ENCODE peak calls at places on chromosome 16, in four cellular contexts. Q, G, X and M are unnamed samples.

GRCh38 chr16:58012481-58012880 is 11.3 kb downstream of the USB1 start:
- DNase-seq in G (no peak), X (no peak), Q (no peak), M (no peak)

GRCh38 chr16:30472328-30472942 is at the start of gene ITGAL:
- DNase-seq in G (peak; percentile 27), Q (peak; percentile 24), X (peak; percentile 24), M (no peak)

GRCh38 chr16:23608194-23608593 is 12.1 kb upstream of the NDUFAB1 start:
- DNase-seq in Q (no peak), G (no peak), X (no peak), M (no peak)

GRCh38 chr16:79163666-79164377 is 436.7 kb downstream of the MAF start:
- DNase-seq in G (no peak), Q (no peak), X (no peak), M (no peak)

GRCh38 chr16:77863250-77863649 is 74.9 kb downstream of the VAT1L start:
- DNase-seq in Q (no peak), X (no peak), G (peak; percentile 53), M (no peak)

GRCh38 chr16:19071811-19072777 is 4.7 kb downstream of the COQ7 start:
- DNase-seq in G (peak; percentile 40), Q (peak; percentile 76), X (no peak), M (no peak)

GRCh38 chr16:48609453-48610023 is 442 bp downstream of the N4BP1 start:
- DNase-seq in X (no peak), G (peak; percentile 70), Q (peak; percentile 56), M (no peak)

GRCh38 chr16:53744449-53744848 is 40.5 kb downstream of the FTO start:
- DNase-seq in X (no peak), G (no peak), Q (no peak), M (no peak)

GRCh38 chr16:58732545-58733247 is 1.4 kb downstream of the GOT2 start:
- DNase-seq in X (no peak), G (no peak), Q (no peak), M (no peak)

GRCh38 chr16:57226701-57227621 is 18.1 kb upstream of the ARL2BP start:
- DNase-seq in X (no peak), G (no peak), Q (no peak), M (no peak)

GRCh38 chr16:27301236-27301861 is 12.4 kb upstream of the IL4R start:
- DNase-seq in G (no peak), X (no peak), Q (no peak), M (no peak)

GRCh38 chr16:81005644-81006471 is 827 bp downstream of the CMC2 start:
- DNase-seq in Q (peak; percentile 75), G (peak; percentile 79), X (peak; percentile 61), M (no peak)

GRCh38 chr16:4718466-4718865 is 15.6 kb downstream of the ANKS3 start:
- DNase-seq in X (no peak), Q (no peak), G (no peak), M (no peak)

GRCh38 chr16:78608305-78608776 is 508.9 kb downstream of the WWOX start:
- DNase-seq in X (no peak), G (peak; percentile 6), Q (peak; percentile 28), M (no peak)

GRCh38 chr16:80174416-80174815 is 366.4 kb upstream of the DYNLRB2 start:
- DNase-seq in G (no peak), X (no peak), Q (no peak), M (no peak)

DNA sequence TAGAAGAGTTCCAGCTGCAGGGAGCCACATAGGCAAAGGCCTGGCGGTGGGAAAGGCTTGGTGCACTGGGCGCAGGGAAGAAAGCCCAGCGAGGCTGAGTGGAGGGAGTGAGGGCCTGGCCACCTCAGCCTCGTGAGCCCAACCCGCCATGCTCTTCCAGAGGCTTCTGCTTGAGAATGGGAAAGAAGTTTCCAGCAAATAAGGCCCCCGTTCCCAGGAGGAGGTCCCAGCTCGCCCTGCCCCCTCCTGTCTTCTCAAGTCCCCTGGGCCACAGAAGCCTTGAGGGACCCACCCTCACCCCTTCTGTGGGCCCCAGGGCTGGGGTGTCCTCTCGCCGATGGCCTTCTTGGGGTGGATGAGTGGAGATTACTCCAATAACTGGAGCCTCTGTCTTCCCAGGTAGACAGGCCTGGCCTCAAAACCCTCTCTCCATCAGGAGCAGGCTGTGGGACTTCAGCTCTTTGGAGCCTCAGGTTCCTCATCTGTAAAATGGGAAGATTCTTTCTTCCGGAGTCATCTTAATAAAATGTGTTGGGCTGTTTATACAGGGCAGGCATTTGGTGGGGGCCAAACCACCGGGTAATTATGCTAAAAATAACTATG is 933 bp upstream of the SNN start:
- DNase-seq in Q (no peak), G (no peak), X (no peak), M (no peak)
- H3K4me3 ChIP-seq in Q (peak overlapping the region; percentile 53), G (peak overlapping the region; percentile 53), X (peak overlapping the region; percentile 85), M (peak overlapping the region; percentile 53)

GRCh38 chr16:67280090-67281015 is 1.0 kb downstream of the PLEKHG4 start:
- DNase-seq in X (no peak), Q (no peak), G (no peak), M (no peak)

GRCh38 chr16:67278773-67279295 is 498 bp upstream of the PLEKHG4 start:
- DNase-seq in Q (peak; percentile 20), G (no peak), X (no peak), M (no peak)

GRCh38 chr16:67277294-67277998 is 1.9 kb upstream of the PLEKHG4 start:
- DNase-seq in Q (no peak), X (peak; percentile 81), G (no peak), M (no peak)

GRCh38 chr16:67277999-67278772 is 1.1 kb upstream of the PLEKHG4 start:
- DNase-seq in X (no peak), G (no peak), Q (peak; percentile 32), M (no peak)

DNA sequence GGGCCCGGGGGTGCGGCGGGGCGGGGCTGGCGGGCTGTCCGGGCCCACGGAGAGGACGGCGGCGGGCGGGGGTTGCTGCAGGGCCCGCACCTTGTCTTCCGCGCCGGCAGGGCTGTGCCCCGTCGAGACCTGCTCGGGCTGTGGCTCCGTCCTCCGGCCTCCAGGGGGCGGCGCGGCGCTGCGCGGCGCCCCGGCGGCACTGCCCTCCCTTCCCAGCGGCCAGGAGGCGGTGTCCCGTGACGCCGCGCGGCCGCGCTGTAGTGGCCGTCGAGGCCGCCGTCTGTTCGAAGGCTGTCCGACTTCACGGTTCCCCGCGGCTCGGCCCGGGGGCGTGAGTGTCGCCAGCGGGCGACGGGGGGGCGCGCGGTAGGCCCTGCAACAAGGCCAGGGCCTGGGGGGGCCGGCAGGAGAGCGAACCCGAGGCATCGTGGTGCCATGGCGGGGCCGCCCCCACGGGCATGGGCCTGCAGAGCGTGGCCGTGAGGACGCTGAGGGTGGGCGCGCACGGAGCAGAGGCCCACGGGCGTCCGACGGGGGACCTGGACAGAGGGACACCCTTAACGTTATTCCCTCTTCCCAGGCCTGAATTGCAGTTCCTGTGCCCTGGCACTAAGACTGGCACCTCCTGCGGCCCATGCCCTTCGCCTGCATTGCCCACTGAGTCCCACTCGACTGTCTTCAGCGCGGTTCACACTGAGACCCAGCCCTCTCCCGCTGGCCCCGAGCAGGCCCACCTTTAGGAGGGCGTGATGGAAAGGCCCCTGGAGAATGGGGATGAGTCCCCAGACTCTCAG is at the start of gene PLEKHG4:
- DNase-seq in X (peak; percentile 61), G (peak; percentile 62), Q (peak; percentile 75), M (no peak)
- TF ChIP-seq POLR2A in X (no peak), G (no peak), Q (no peak), M (no peak)

DNA sequence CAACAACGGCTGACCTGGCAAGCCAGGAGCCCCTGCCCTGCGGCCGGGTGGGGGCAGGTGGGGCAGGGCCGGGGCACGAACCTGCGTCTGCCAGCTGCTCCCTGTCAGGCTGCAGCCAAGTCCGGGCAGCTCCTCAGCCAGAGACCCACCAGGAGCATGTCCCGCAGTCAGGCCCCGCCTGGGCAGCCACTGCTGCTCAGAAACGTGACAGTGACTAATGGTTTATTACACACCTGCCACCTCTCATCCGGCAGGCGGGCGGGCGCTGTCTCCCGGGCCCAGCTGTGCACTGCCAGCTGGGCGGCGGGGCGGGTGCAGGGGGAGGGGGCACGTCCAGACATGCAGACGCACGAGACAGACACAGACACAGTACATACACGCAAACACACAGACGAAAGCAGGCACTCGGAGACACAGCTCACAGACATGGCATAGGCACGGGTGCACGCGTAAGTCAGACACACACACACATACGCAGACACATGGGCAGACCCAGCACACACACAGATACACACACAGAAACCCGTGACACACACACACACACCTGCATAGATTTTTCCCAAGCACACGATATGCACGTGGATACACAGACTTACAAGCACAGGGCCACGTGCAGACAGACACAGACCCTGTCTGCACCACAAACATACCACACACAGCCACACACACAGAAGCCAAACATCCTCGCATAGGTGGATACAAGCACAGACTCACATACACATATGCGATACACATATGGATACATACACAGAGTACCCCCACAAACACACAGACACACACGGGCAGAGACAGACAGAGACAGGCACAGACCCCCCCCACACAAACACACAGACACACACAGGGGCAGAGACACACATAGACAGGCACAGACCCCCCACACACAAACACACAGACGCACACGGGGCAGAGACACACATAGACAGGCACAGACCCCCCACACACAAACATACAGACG is 248.3 kb upstream of the CIBAR2 start:
- DNase-seq in X (no peak), Q (no peak), G (no peak), M (no peak)
- H3K4me3 ChIP-seq in X (no peak overlapping the region), Q (no peak overlapping the region), G (no peak overlapping the region), M (no peak overlapping the region)

GRCh38 chr16:1960665-1961630 is 1.6 kb downstream of the NDUFB10 start:
- DNase-seq in X (no peak), G (no peak), Q (no peak), M (no peak)
- TF ChIP-seq POLR2A in X (no peak), G (no peak), Q (no peak), M (no peak)

GRCh38 chr16:71205482-71206131 is 24.9 kb downstream of the HYDIN start:
- DNase-seq in X (no peak), G (peak; percentile 29), Q (no peak), M (no peak)

GRCh38 chr16:71198408-71198807 is 32.1 kb downstream of the HYDIN start:
- DNase-seq in X (no peak), G (no peak), Q (no peak), M (no peak)

GRCh38 chr16:71201054-71201453 is 29.5 kb downstream of the HYDIN start:
- DNase-seq in G (no peak), X (no peak), Q (no peak), M (no peak)

GRCh38 chr16:71201556-71201955 is 29.0 kb downstream of the HYDIN start:
- DNase-seq in G (no peak), X (no peak), Q (no peak), M (no peak)

DNA sequence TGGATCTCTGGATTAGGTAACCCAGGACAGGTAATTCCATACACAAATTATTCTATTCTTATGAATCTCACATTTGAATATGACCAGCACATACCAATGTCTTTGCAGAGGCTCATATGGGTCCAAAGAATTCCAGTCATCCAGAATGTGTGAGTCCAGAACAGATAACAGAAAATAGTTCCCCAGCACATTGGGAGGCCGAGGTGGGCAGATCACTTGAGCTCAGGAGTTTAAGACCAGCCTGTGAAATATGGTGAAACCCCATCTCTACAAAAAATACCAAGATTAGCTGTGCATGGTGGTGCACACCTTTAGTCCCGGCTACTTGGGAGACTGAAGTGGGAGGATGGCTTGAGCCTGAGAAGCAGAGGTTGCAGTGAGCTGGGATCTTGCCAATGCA is 26.9 kb downstream of the HYDIN start:
- DNase-seq in G (no peak), X (no peak), Q (no peak), M (no peak)
- H3K4me3 ChIP-seq in G (no peak overlapping the region), X (no peak overlapping the region), Q (no peak overlapping the region), M (no peak overlapping the region)